ENCODE peak calls at places on chromosomes 3 and 15, in six cellular contexts. M is HuH-7; H is activated CD4-positive, alpha-beta T cell treated with anti-CD3 and anti-CD28 coated beads, Interleukin-2, amount 50 U/mL, for 24 hours; X is COR-L47; R is activated T-helper 1 cell treated with anti-CD3 and anti-CD28 coated beads, Interleukin-2, amount 50 U/mL, for 16 hours; W is activated gamma-delta T cell. V is an unnamed sample.

GRCh38 chr3:156818890-156819289 is 7.3 kb upstream of the LEKR1 start:
- DNase-seq in M (no peak), H (no peak), X (no peak), R (no peak), W (no peak), V (no peak)

GRCh38 chr3:141894524-141895176 is 18.2 kb downstream of the ATP1B3 start:
- DNase-seq in M (no peak), H (no peak), X (no peak), R (no peak), W (no peak), V (no peak)

GRCh38 chr3:133330043-133330442 is 69.8 kb upstream of the BFSP2 start:
- DNase-seq in M (no peak), H (no peak), X (peak; percentile 73), R (no peak), W (no peak), V (no peak)

GRCh38 chr3:126781889-126782491 is 78.0 kb downstream of the CHCHD6 start:
- DNase-seq in M (no peak), H (no peak), X (no peak), R (no peak), W (no peak), V (no peak)

GRCh38 chr15:49610166-49610918 is 10.3 kb downstream of the FAM227B start:
- DNase-seq in M (no peak), H (no peak), X (no peak), R (no peak), W (no peak), V (no peak)

GRCh38 chr3:4709336-4709735 is 216.2 kb downstream of the ITPR1 start:
- DNase-seq in M (no peak), H (no peak), X (no peak), R (no peak), W (no peak), V (no peak)

GRCh38 chr3:46361408-46362283 is 7.7 kb downstream of the CCR2 start:
- DNase-seq in M (peak; percentile 50), H (no peak), X (no peak), R (no peak), W (no peak), V (no peak)

GRCh38 chr3:86969500-86970189 is 21.3 kb downstream of the VGLL3 start:
- DNase-seq in M (peak; percentile 29), H (no peak), X (no peak), R (no peak), W (no peak), V (peak; percentile 46)